ENCODE peak calls at places on chromosomes 5 and 9, in six cellular contexts. H is tibial artery, E is heart left ventricle, K is right lobe of liver, V is GM12865, T is pancreas. F is an unnamed sample.

GRCh38 chr5:170262061-170262764 is 29.4 kb downstream of the C5orf58 start:
- DNase-seq in H (no peak), E (peak), K (no peak), V (no peak), T (no peak), F (no peak)

GRCh38 chr5:83470920-83471404 is 582 bp upstream of the VCAN start:
- DNase-seq in H (no peak), E (no peak), K (no peak), V (peak), T (no peak), F (no peak)

GRCh38 chr5:96657068-96657467 is 5.1 kb upstream of the CAST start:
- DNase-seq in H (no peak), E (no peak), K (no peak), V (peak), T (no peak), F (peak)

GRCh38 chr5:113771483-113771882 is 258.0 kb downstream of the YTHDC2 start:
- DNase-seq in H (no peak), E (no peak), K (no peak), V (peak), T (no peak), F (no peak)

GRCh38 chr9:89522261-89522978 is 24.5 kb upstream of the SEMA4D start:
- DNase-seq in H (peak), E (no peak), K (no peak), V (peak), T (no peak), F (no peak)

GRCh38 chr9:33148367-33149019 is 18.6 kb downstream of the B4GALT1 start:
- DNase-seq in H (no peak), E (no peak), K (no peak), V (no peak), T (no peak), F (no peak)

GRCh38 chr5:10233505-10233904 is 16.2 kb downstream of the ATPSCKMT start:
- DNase-seq in H (no peak), E (no peak), K (no peak), V (no peak), T (no peak), F (no peak)

GRCh38 chr9:99143661-99144060 is 38.7 kb downstream of the TGFBR1 start:
- DNase-seq in H (no peak), E (no peak), K (no peak), V (no peak), T (no peak), F (no peak)

GRCh38 chr5:1040571-1040970 is 32.0 kb downstream of the NKD2 start:
- DNase-seq in H (no peak), E (peak), K (peak), V (no peak), T (peak), F (no peak)

GRCh38 chr5:143229896-143230675 is 173.4 kb downstream of the NR3C1 start:
- DNase-seq in H (no peak), E (no peak), K (peak), V (peak), T (no peak), F (peak)

GRCh38 chr9:88642333-88642732 is 107.4 kb downstream of the NXNL2 start:
- DNase-seq in H (no peak), E (no peak), K (no peak), V (no peak), T (no peak), F (no peak)

GRCh38 chr5:72328172-72328571 is 8.0 kb downstream of the PTCD2 start:
- DNase-seq in H (no peak), E (peak), K (peak), V (no peak), T (no peak), F (peak)

GRCh38 chr5:36374275-36374862 is 72.7 kb upstream of the RANBP3L start:
- DNase-seq in H (peak), E (no peak), K (no peak), V (no peak), T (no peak), F (no peak)

GRCh38 chr9:21811914-21812313 is 9.5 kb downstream of the MTAP start:
- DNase-seq in H (no peak), E (no peak), K (no peak), V (no peak), T (no peak), F (no peak)

GRCh38 chr5:175889910-175890684 is 18.7 kb downstream of the CPLX2 start:
- DNase-seq in H (no peak), E (no peak), K (no peak), V (no peak), T (no peak), F (no peak)

GRCh38 chr5:129917224-129917623 is 13.0 kb downstream of the CHSY3 start:
- DNase-seq in H (no peak), E (no peak), K (no peak), V (no peak), T (no peak), F (no peak)

GRCh38 chr5:170628691-170629565 is 125.1 kb downstream of the KCNIP1 start:
- DNase-seq in H (peak), E (no peak), K (no peak), V (no peak), T (no peak), F (no peak)

GRCh38 chr5:29561564-29561963 is 1631.9 kb upstream of the CDH6 start:
- DNase-seq in H (no peak), E (no peak), K (no peak), V (no peak), T (no peak), F (no peak)

GRCh38 chr9:117828466-117828865 is 124.3 kb downstream of the TLR4 start:
- DNase-seq in H (no peak), E (no peak), K (no peak), V (no peak), T (no peak), F (peak)

GRCh38 chr5:141914797-141915196 is 8.9 kb upstream of the DELE1 start:
- DNase-seq in H (peak), E (no peak), K (no peak), V (no peak), T (no peak), F (no peak)
- H3K4me3 ChIP-seq in H (no peak), E (no peak), K (no peak), V (no peak), T (no peak), F (no peak)

GRCh38 chr5:179274321-179275315 is 70.6 kb downstream of the ADAMTS2 start:
- DNase-seq in H (peak), E (peak), K (peak), V (no peak), T (peak), F (no peak)
- TF ChIP-seq CTCF in H (no peak), E (no peak), K (no peak), V (no peak), T (no peak), F (peak)

GRCh38 chr5:160083012-160083436 is 36.2 kb downstream of the PWWP2A start:
- DNase-seq in H (no peak), E (no peak), K (no peak), V (no peak), T (no peak), F (no peak)
- H3K4me3 ChIP-seq in H (no peak), E (no peak), K (no peak), V (no peak), T (no peak), F (no peak)

GRCh38 chr9:119284118-119284517 is 85.1 kb downstream of the BRINP1 start:
- DNase-seq in H (no peak), E (no peak), K (no peak), V (peak), T (no peak), F (no peak)
- TF ChIP-seq CTCF in H (no peak), E (no peak), K (no peak), V (no peak), T (no peak), F (peak)

DNA sequence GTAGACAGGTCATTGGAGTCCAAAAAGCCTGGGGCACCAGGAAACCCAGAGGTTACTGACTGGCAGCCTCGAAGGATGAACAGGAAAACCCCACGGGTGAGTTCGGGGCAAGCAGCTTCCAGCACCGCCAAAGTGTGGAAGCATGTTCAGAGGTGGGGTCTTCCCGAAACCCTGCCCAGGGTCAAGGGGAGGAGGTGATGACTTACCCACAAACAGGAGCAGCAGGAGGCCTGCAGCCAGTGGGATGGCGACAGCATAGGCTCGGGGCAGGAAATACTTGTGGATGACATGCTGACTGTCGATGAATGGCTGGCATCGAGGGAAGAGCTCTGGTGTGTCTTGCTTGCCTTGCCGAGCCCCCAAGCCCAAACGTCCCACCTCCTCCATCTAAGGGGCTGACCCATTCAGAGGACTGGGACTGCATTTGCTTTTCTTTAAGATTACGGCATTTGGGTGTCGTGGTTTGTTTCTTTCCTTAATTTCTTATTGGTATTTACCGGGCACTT is 1.3 kb downstream of the DPM2 start:
- DNase-seq in H (no peak), E (no peak), K (no peak), V (no peak), T (no peak), F (no peak)
- H3K4me3 ChIP-seq in H (peak), E (no peak), K (peak), V (peak), T (no peak), F (peak)

GRCh38 chr5:132435891-132436290 is 54.7 kb downstream of the IRF1 start:
- DNase-seq in H (peak), E (no peak), K (no peak), V (no peak), T (no peak), F (no peak)

GRCh38 chr5:132439521-132440206 is 50.9 kb downstream of the IRF1 start:
- DNase-seq in H (peak), E (peak), K (no peak), V (peak), T (no peak), F (peak)

GRCh38 chr5:132436936-132437335 is 53.6 kb downstream of the IRF1 start:
- DNase-seq in H (peak), E (no peak), K (no peak), V (no peak), T (no peak), F (no peak)

GRCh38 chr5:132437604-132438275 is 52.8 kb downstream of the IRF1 start:
- DNase-seq in H (peak), E (peak), K (peak), V (peak), T (no peak), F (no peak)

DNA sequence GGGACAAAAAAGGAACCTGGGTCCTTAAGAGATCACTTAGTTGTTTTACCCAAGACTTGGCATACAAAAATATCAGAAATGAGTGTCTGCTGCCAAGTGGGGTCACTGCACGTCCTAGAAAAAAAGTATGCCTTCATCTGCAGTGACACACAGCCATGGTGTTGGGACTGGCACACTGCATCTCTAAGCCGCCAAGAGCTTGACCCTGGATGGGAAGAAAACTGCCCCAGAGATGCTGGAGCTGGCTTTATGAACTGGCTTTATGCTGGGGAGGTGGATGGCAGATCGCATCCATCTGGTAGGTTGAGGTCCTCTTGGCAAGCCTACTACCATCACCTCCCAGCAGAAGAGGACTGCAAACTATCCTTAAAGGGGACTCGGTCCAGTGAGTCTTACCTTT is 51.6 kb downstream of the IRF1 start:
- DNase-seq in H (peak), E (no peak), K (no peak), V (no peak), T (no peak), F (no peak)
- TF ChIP-seq CTCF in H (peak), E (no peak), K (no peak), V (no peak), T (no peak), F (no peak)

DNA sequence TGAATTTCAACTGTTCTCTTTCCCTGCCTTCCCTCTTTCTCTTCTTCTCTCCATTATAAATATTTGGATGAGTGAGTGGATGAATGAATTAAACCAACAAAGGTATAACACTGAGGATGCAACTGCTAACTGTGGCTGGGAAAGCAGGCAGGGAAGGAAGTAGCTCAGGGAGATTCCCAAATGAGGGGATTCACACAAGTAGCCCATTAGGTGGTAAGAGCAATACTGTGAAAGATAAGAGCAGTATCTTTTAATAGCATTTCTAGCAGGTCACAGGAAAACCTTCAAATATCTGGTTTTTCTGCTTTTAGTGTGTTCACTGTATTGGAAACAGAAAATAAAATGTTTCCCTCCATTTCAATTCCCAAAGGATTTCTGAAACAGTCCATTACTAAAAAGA is 105.6 kb downstream of the OXCT1 start:
- DNase-seq in H (no peak), E (no peak), K (no peak), V (no peak), T (no peak), F (no peak)
- H3K4me3 ChIP-seq in H (no peak), E (no peak), K (no peak), V (no peak), T (no peak), F (no peak)